ENCODE peak calls at places on chromosomes 11 and 22, in six cellular contexts. C is T-helper 2 cell, J is midbrain, O is Kasumi-1, G is coronary artery, I is HEK293T. X is an unnamed sample.

GRCh38 chr11:11422291-11423128 is 69.5 kb upstream of the CSNK2A3 start:
- DNase-seq in J (no peak), O (no peak), G (no peak), I (no peak), C (no peak), X (no peak)

GRCh38 chr22:27732841-27733240 is 68.7 kb downstream of the MN1 start:
- DNase-seq in I (no peak), G (no peak), O (no peak), J (no peak), C (no peak), X (no peak)

GRCh38 chr22:38125038-38125610 is 14.6 kb upstream of the BAIAP2L2 start:
- DNase-seq in J (no peak), C (no peak), I (no peak), O (no peak), G (no peak), X (no peak)

GRCh38 chr11:69099193-69099592 is 50.5 kb downstream of the TPCN2 start:
- DNase-seq in J (no peak), C (no peak), I (no peak), G (no peak), O (no peak), X (peak)

GRCh38 chr22:49340406-49340805 is 487.3 kb downstream of the BRD1 start:
- DNase-seq in O (no peak), I (no peak), J (no peak), C (no peak), G (peak), X (no peak)

GRCh38 chr11:28106351-28107043 is 1.5 kb downstream of the KIF18A start:
- DNase-seq in C (no peak), I (no peak), G (no peak), O (no peak), J (no peak), X (no peak)

GRCh38 chr22:30575011-30575671 is 676 bp upstream of the GAL3ST1 start:
- DNase-seq in I (no peak), G (peak), O (no peak), J (peak), C (no peak), X (no peak)

GRCh38 chr11:57776101-57776511 is 14.5 kb downstream of the CTNND1 start:
- DNase-seq in J (no peak), O (no peak), G (no peak), I (no peak), C (no peak), X (peak)

GRCh38 chr11:3095712-3096361 is 38.6 kb upstream of the CARS1 start:
- DNase-seq in G (no peak), O (no peak), C (no peak), J (no peak), I (no peak), X (no peak)

GRCh38 chr11:6485661-6486060 is 4.4 kb downstream of the TIMM10B start:
- DNase-seq in I (no peak), O (no peak), C (no peak), G (no peak), J (no peak), X (no peak)

GRCh38 chr11:122637538-122637937 is 18.0 kb upstream of the UBASH3B start:
- DNase-seq in J (no peak), I (no peak), C (no peak), G (no peak), O (peak), X (no peak)

GRCh38 chr22:17968126-17968525 is 56.2 kb downstream of the MICAL3 start:
- DNase-seq in O (no peak), I (no peak), C (no peak), J (no peak), G (no peak), X (no peak)

GRCh38 chr22:23285734-23286133 is 105.4 kb downstream of the BCR start:
- DNase-seq in I (no peak), O (no peak), C (no peak), G (no peak), J (no peak), X (no peak)

GRCh38 chr22:20636945-20637344 is 129.5 kb downstream of the MED15 start:
- DNase-seq in O (no peak), J (no peak), I (no peak), G (no peak), C (no peak), X (no peak)

GRCh38 chr11:80593981-80594380 is 1153.2 kb upstream of the TENM4 start:
- DNase-seq in J (peak), C (no peak), I (no peak), O (peak), G (no peak), X (no peak)

GRCh38 chr11:44680982-44681597 is 45.7 kb upstream of the TSPAN18 start:
- DNase-seq in I (no peak), G (no peak), C (no peak), J (no peak), O (peak), X (no peak)

GRCh38 chr11:117505285-117505970 is 177.8 kb downstream of the CEP164 start:
- DNase-seq in I (no peak), C (no peak), O (no peak), G (no peak), J (no peak), X (no peak)

GRCh38 chr11:116311141-116311540 is 461.6 kb downstream of the BUD13 start:
- DNase-seq in O (no peak), C (no peak), I (no peak), G (no peak), J (no peak), X (no peak)

X was measured in glutamatergic neuron.